ENCODE peak calls at places on chromosomes 3 and 15, in nine cellular contexts. O is fibroblast of the aortic adventitia, P is heart right ventricle, L is left ventricle myocardium inferior, V is choroid plexus epithelial cell, S is Peyer's patch, K is A673, Q is bronchial epithelial cell, F is NB4. C is an unnamed sample.

GRCh38 chr3:45986303-45986982 is 9.2 kb downstream of the FYCO1 start:
- DNase-seq in O (peak; percentile 82), P (peak; percentile 71), L (peak; percentile 57), V (peak; percentile 58), S (no peak), K (no peak), Q (peak; percentile 90), F (no peak), C (peak; percentile 86)

GRCh38 chr15:38002883-38003477 is 68.5 kb downstream of the TMCO5A start:
- DNase-seq in O (peak; percentile 88), P (peak; percentile 52), L (peak; percentile 44), V (peak; percentile 93), S (no peak), K (peak; percentile 80), Q (peak; percentile 74), F (peak; percentile 67), C (peak; percentile 69)

GRCh38 chr15:77713281-77713680 is 80.6 kb upstream of the LINGO1 start:
- DNase-seq in O (no peak), P (no peak), L (no peak), V (no peak), S (no peak), K (no peak), Q (no peak), F (no peak), C (no peak)

GRCh38 chr15:50241684-50242450 is 23.7 kb downstream of the HDC start:
- DNase-seq in O (peak; percentile 39), P (no peak), L (no peak), V (peak; percentile 43), S (no peak), K (no peak), Q (peak; percentile 82), F (peak; percentile 44), C (peak; percentile 67)

GRCh38 chr3:31810991-31811433 is 170.1 kb downstream of the OSBPL10 start:
- DNase-seq in O (no peak), P (no peak), L (no peak), V (no peak), S (no peak), K (no peak), Q (no peak), F (no peak), C (no peak)

GRCh38 chr3:76044601-76045600 is 259.6 kb upstream of the ZNF717 start:
- DNase-seq in O (no peak), P (no peak), L (no peak), V (peak; percentile 77), S (no peak), K (peak; percentile 39), Q (peak; percentile 43), F (peak; percentile 38), C (no peak)

GRCh38 chr3:71444028-71444860 is 139.3 kb downstream of the FOXP1 start:
- DNase-seq in O (peak; percentile 43), P (peak; percentile 47), L (no peak), V (peak; percentile 81), S (no peak), K (no peak), Q (peak; percentile 98), F (peak; percentile 97), C (peak; percentile 55)

GRCh38 chr3:46663611-46664135 is 29.8 kb downstream of the ALS2CL start:
- DNase-seq in O (no peak), P (peak; percentile 34), L (no peak), V (peak; percentile 12), S (peak; percentile 49), K (no peak), Q (peak; percentile 42), F (peak; percentile 33), C (no peak)

GRCh38 chr15:66884661-66885237 is 180.7 kb upstream of the SMAD3 start:
- DNase-seq in O (no peak), P (no peak), L (no peak), V (no peak), S (no peak), K (no peak), Q (no peak), F (no peak), C (no peak)

GRCh38 chr15:100809587-100809986 is 70.0 kb upstream of the ALDH1A3 start:
- DNase-seq in O (peak; percentile 51), P (no peak), L (no peak), V (no peak), S (no peak), K (no peak), Q (no peak), F (no peak), C (peak; percentile 8)

GRCh38 chr3:182385356-182385755 is 407.9 kb upstream of the ATP11B start:
- DNase-seq in O (no peak), P (no peak), L (no peak), V (no peak), S (no peak), K (no peak), Q (no peak), F (no peak), C (no peak)

GRCh38 chr15:85993116-85993515 is 86.6 kb upstream of the AGBL1 start:
- DNase-seq in O (no peak), P (no peak), L (no peak), V (no peak), S (no peak), K (no peak), Q (peak; percentile 55), F (no peak), C (no peak)

GRCh38 chr3:48400824-48401433 is 28.9 kb downstream of the FBXW12 start:
- DNase-seq in O (peak; percentile 68), P (peak; percentile 56), L (no peak), V (peak; percentile 74), S (peak; percentile 46), K (peak; percentile 44), Q (peak; percentile 65), F (peak; percentile 63), C (peak; percentile 31)

GRCh38 chr15:94263341-94264273 is 32.2 kb downstream of the MCTP2 start:
- DNase-seq in O (peak; percentile 1), P (no peak), L (no peak), V (no peak), S (no peak), K (no peak), Q (peak; percentile 78), F (peak; percentile 72), C (peak; percentile 71)

GRCh38 chr3:58577269-58577821 is at the start of gene FAM107A:
- DNase-seq in O (peak; percentile 85), P (peak; percentile 73), L (peak; percentile 43), V (peak; percentile 57), S (no peak), K (no peak), Q (peak; percentile 47), F (no peak), C (no peak)

GRCh38 chr15:72404356-72404755 is 6.3 kb downstream of the TMEM202 start:
- DNase-seq in O (no peak), P (no peak), L (no peak), V (no peak), S (no peak), K (no peak), Q (no peak), F (no peak), C (no peak)

GRCh38 chr3:157493627-157494550 is 9.3 kb downstream of the VEPH1 start:
- DNase-seq in O (peak; percentile 91), P (no peak), L (no peak), V (peak; percentile 82), S (no peak), K (peak; percentile 70), Q (peak; percentile 55), F (peak; percentile 58), C (peak; percentile 63)

GRCh38 chr15:69758810-69759410 is 306.3 kb downstream of the RPLP1 start:
- DNase-seq in O (peak; percentile 27), P (peak; percentile 23), L (peak; percentile 23), V (peak; percentile 64), S (no peak), K (no peak), Q (no peak), F (peak; percentile 98), C (peak; percentile 39)

GRCh38 chr15:60840703-60841411 is 361.9 kb upstream of the ICE2 start:
- DNase-seq in O (no peak), P (no peak), L (no peak), V (no peak), S (no peak), K (no peak), Q (no peak), F (no peak), C (no peak)

GRCh38 chr3:46372492-46373359 is 2.0 kb downstream of the CCR5 start:
- DNase-seq in O (peak; percentile 48), P (no peak), L (no peak), V (peak; percentile 72), S (no peak), K (no peak), Q (peak; percentile 40), F (peak; percentile 74), C (peak; percentile 35)

GRCh38 chr15:68278345-68279217 is 1.0 kb downstream of the FEM1B start:
- DNase-seq in O (peak; percentile 47), P (peak; percentile 59), L (no peak), V (peak; percentile 47), S (no peak), K (peak; percentile 58), Q (peak; percentile 29), F (peak; percentile 46), C (no peak)

GRCh38 chr3:26118165-26118564 is 328.3 kb downstream of the OXSM start:
- DNase-seq in O (no peak), P (no peak), L (no peak), V (peak; percentile 2), S (no peak), K (peak; percentile 49), Q (no peak), F (peak; percentile 40), C (no peak)
- TF ChIP-seq CTCF in O (no peak), P (peak; percentile 36), L (peak; percentile 56), V (no peak), S (no peak), K (peak; percentile 46), Q (no peak), F (peak; percentile 36), C (no peak)

GRCh38 chr3:96813820-96814580 is 394 bp upstream of the EPHA6 start:
- DNase-seq in O (peak; percentile 26), P (peak; percentile 28), L (peak; percentile 37), V (peak; percentile 40), S (no peak), K (peak; percentile 33), Q (peak; percentile 24), F (no peak), C (peak; percentile 25)
- TF ChIP-seq CTCF in O (peak; percentile 39), P (peak; percentile 38), L (no peak), V (peak; percentile 35), S (no peak), K (no peak), Q (peak; percentile 25), F (no peak), C (no peak)

GRCh38 chr15:35717721-35718120 is 171.8 kb upstream of the DPH6 start:
- DNase-seq in O (no peak), P (no peak), L (no peak), V (no peak), S (no peak), K (no peak), Q (no peak), F (no peak), C (no peak)

GRCh38 chr15:35713733-35714132 is 167.8 kb upstream of the DPH6 start:
- DNase-seq in O (peak; percentile 77), P (no peak), L (no peak), V (peak; percentile 81), S (no peak), K (no peak), Q (peak; percentile 98), F (no peak), C (peak; percentile 63)
- TF ChIP-seq CTCF in O (no peak), P (no peak), L (no peak), V (no peak), S (no peak), K (no peak), Q (no peak), F (no peak), C (no peak)

DNA sequence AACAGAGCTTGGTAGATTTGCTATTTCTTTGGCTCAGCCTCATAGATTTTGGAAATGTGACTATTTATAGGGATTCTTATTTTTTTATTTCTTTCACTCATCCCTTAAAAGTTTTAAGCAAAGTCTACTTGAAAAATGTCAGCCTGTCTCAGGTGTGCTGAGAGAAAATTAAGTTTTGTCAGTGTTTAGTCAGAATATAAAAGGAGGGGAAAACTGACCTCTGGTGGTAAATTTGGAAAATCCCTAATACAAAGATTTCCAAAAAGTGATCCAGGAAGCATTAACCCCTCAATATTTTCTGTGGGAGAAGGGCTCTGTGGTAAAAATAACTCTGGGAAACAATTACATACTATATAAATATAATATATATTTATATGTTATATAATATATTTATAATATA is 41.0 kb upstream of the FRMD4B start:
- DNase-seq in O (no peak), P (no peak), L (no peak), V (no peak), S (no peak), K (no peak), Q (no peak), F (no peak), C (no peak)
- TF ChIP-seq CTCF in O (peak; percentile 35), P (peak; percentile 36), L (peak; percentile 18), V (no peak), S (no peak), K (no peak), Q (peak; percentile 1), F (peak; percentile 1), C (peak; percentile 63)

C was measured in HFFc6.